ENCODE peak calls at places on chromosomes 6 and 20, in four cellular contexts. T is MCF 10A, Q is ecto neural progenitor cell, B is cardiac fibroblast. F is an unnamed sample.

GRCh38 chr6:170297577-170298330 is 6.9 kb upstream of the DLL1 start:
- DNase-seq in T (no peak), Q (no peak), B (no peak), F (no peak)

GRCh38 chr20:62136283-62137091 is 6.7 kb downstream of the PSMA7 start:
- DNase-seq in T (peak; percentile 72), Q (peak; percentile 67), B (peak; percentile 81), F (peak; percentile 70)

GRCh38 chr6:110814488-110815259 is 595 bp downstream of the CDK19 start:
- DNase-seq in T (peak; percentile 40), Q (peak; percentile 77), B (peak; percentile 53), F (peak; percentile 47)

GRCh38 chr6:170022827-170023619 is 267.9 kb downstream of the DLL1 start:
- DNase-seq in T (no peak), Q (no peak), B (no peak), F (no peak)

GRCh38 chr6:144993870-144994269 is 708.7 kb downstream of the UTRN start:
- DNase-seq in T (peak; percentile 6), Q (no peak), B (peak; percentile 4), F (no peak)

GRCh38 chr6:145813285-145814034 is 1.1 kb downstream of the FBXO30 start:
- DNase-seq in T (peak; percentile 61), Q (no peak), B (peak; percentile 66), F (no peak)

GRCh38 chr20:38125157-38126056 is 39.7 kb downstream of the TGM2 start:
- DNase-seq in T (peak; percentile 93), Q (peak; percentile 24), B (peak; percentile 90), F (no peak)

GRCh38 chr6:5732496-5732895 is 274.2 kb downstream of the NRN1 start:
- DNase-seq in T (no peak), Q (no peak), B (no peak), F (no peak)

GRCh38 chr6:73152998-73153757 is 72.1 kb downstream of the KHDC1L start:
- DNase-seq in T (no peak), Q (no peak), B (peak; percentile 5), F (no peak)